ENCODE peak calls at places on chromosomes 16 and 17, in four cellular contexts. D, N, I and P are unnamed samples.

GRCh38 chr16:24836836-24837235 is 8.9 kb upstream of the SLC5A11 start:
- DNase-seq in D (no peak), N (no peak), I (no peak), P (no peak)

GRCh38 chr17:74775409-74776043 is 619 bp downstream of the NAT9 start:
- DNase-seq in D (no peak), N (no peak), I (no peak), P (no peak)

GRCh38 chr17:28712705-28713415 is 1.2 kb upstream of the PROCA1 start:
- DNase-seq in D (no peak), N (no peak), I (no peak), P (no peak)

GRCh38 chr16:9843424-9844013 is 338.7 kb downstream of the GRIN2A start:
- DNase-seq in D (no peak), N (no peak), I (no peak), P (no peak)

GRCh38 chr16:63614421-63614820 is 1507.4 kb downstream of the CDH11 start:
- DNase-seq in D (no peak), N (no peak), I (no peak), P (no peak)

GRCh38 chr17:68238894-68239293 is 8.9 kb upstream of the AMZ2 start:
- DNase-seq in D (no peak), N (no peak), I (no peak), P (no peak)

GRCh38 chr16:77787452-77787851 is 912 bp upstream of the VAT1L start:
- DNase-seq in D (no peak), N (no peak), I (no peak), P (no peak)

GRCh38 chr17:74527081-74527480 is 4.2 kb downstream of the CD300LB start:
- DNase-seq in D (no peak), N (no peak), I (peak; percentile 1), P (no peak)

GRCh38 chr17:22128171-22128570 is 435.8 kb downstream of the KCNJ18 start:
- DNase-seq in D (no peak), N (no peak), I (no peak), P (no peak)

GRCh38 chr16:85390511-85391174 is 222.5 kb upstream of the GSE1 start:
- DNase-seq in D (peak; percentile 98), N (no peak), I (peak; percentile 59), P (peak; percentile 68)

GRCh38 chr17:57867126-57867525 is 17.3 kb upstream of the MRPS23 start:
- DNase-seq in D (no peak), N (no peak), I (no peak), P (no peak)

GRCh38 chr17:57868775-57869598 is 19.1 kb upstream of the MRPS23 start:
- DNase-seq in D (no peak), N (no peak), I (no peak), P (no peak)

GRCh38 chr17:57866723-57867122 is 16.9 kb upstream of the MRPS23 start:
- DNase-seq in D (no peak), N (no peak), I (no peak), P (no peak)

GRCh38 chr17:57869599-57870282 is 19.9 kb upstream of the MRPS23 start:
- DNase-seq in D (peak; percentile 60), N (no peak), I (no peak), P (no peak)

GRCh38 chr17:57868007-57868774 is 18.3 kb upstream of the MRPS23 start:
- DNase-seq in D (peak; percentile 85), N (peak; percentile 84), I (peak; percentile 76), P (peak; percentile 80)
- H3K36me3 ChIP-seq in D (peaks cover 18% of the 10 kb centered on the region), N (no peaks in the 10 kb centered on the region), I (peaks cover 12% of the 10 kb centered on the region), P (peaks cover 67% of the 10 kb centered on the region)

GRCh38 chr17:47852113-47852949 is 1.4 kb upstream of the SP6 start:
- DNase-seq in D (no peak), N (no peak), I (no peak), P (no peak)

GRCh38 chr17:47848198-47848513 is 2.8 kb downstream of the SP6 start:
- DNase-seq in D (no peak), N (peak; percentile 31), I (no peak), P (no peak)

GRCh38 chr17:47851764-47852112 is 775 bp upstream of the SP6 start:
- DNase-seq in D (no peak), N (peak; percentile 54), I (no peak), P (no peak)

GRCh38 chr17:47850692-47851573 is at the start of gene SP6:
- DNase-seq in D (peak; percentile 84), N (peak; percentile 91), I (peak; percentile 40), P (peak; percentile 35)

GRCh38 chr17:47850373-47850691 is 631 bp downstream of the SP6 start:
- DNase-seq in D (no peak), N (no peak), I (no peak), P (no peak)
- H3K4me3 ChIP-seq in D (no peak overlapping the region), N (peak overlapping the region; percentile 46), I (no peak overlapping the region), P (peak overlapping the region; percentile 62)

GRCh38 chr16:28477311-28477920 is 5.3 kb upstream of the NPIPB7 start:
- DNase-seq in D (no peak), N (no peak), I (no peak), P (no peak)
- H3K36me3 ChIP-seq in D (peaks cover 54% of the 10 kb centered on the region), N (no peaks in the 10 kb centered on the region), I (peaks cover 5% of the 10 kb centered on the region), P (peaks cover 86% of the 10 kb centered on the region)

GRCh38 chr17:78759969-78760352 is 22.1 kb downstream of the CYTH1 start:
- DNase-seq in D (no peak), N (no peak), I (no peak), P (no peak)
- H3K4me3 ChIP-seq in D (no peak overlapping the region), N (no peak overlapping the region), I (no peak overlapping the region), P (no peak overlapping the region)

GRCh38 chr16:29807426-29808218 is 1.3 kb downstream of the MAZ start:
- DNase-seq in D (peak; percentile 94), N (peak; percentile 89), I (peak; percentile 95), P (peak; percentile 91)

GRCh38 chr16:29808219-29808900 is 2.0 kb downstream of the MAZ start:
- DNase-seq in D (peak; percentile 44), N (no peak), I (no peak), P (no peak)

GRCh38 chr16:29806096-29806579 is at the start of gene MAZ:
- DNase-seq in D (peak; percentile 95), N (no peak), I (no peak), P (no peak)

GRCh38 chr16:29805232-29806095 is 865 bp upstream of the MAZ start:
- DNase-seq in D (peak; percentile 98), N (peak; percentile 98), I (peak; percentile 98), P (peak; percentile 98)

GRCh38 chr16:29806641-29807425 is 504 bp downstream of the MAZ start:
- DNase-seq in D (peak; percentile 61), N (peak; percentile 82), I (peak; percentile 66), P (peak; percentile 63)
- H3K36me3 ChIP-seq in D (peaks cover 18% of the 10 kb centered on the region), N (no peaks in the 10 kb centered on the region), I (no peaks in the 10 kb centered on the region), P (peaks cover 24% of the 10 kb centered on the region)

GRCh38 chr17:45170976-45171337 is 9.3 kb downstream of the HEXIM2 start:
- DNase-seq in D (peak; percentile 91), N (no peak), I (peak; percentile 67), P (peak; percentile 54)

GRCh38 chr17:45172541-45173286 is 11.0 kb downstream of the HEXIM2 start:
- DNase-seq in D (peak; percentile 88), N (peak; percentile 62), I (peak; percentile 72), P (peak; percentile 61)

GRCh38 chr17:45172232-45172540 is 10.5 kb downstream of the HEXIM2 start:
- DNase-seq in D (no peak), N (no peak), I (no peak), P (no peak)

GRCh38 chr17:45170280-45170975 is 8.8 kb downstream of the HEXIM2 start:
- DNase-seq in D (no peak), N (no peak), I (no peak), P (no peak)

GRCh38 chr17:45171338-45172231 is 9.9 kb downstream of the HEXIM2 start:
- DNase-seq in D (no peak), N (peak; percentile 79), I (peak; percentile 16), P (no peak)
- H3K4me3 ChIP-seq in D (no peak overlapping the region), N (no peak overlapping the region), I (peak overlapping the region; percentile 4), P (peak overlapping the region; percentile 56)

GRCh38 chr16:1743376-1744337 is 27.7 kb downstream of the NME3 start:
- DNase-seq in D (no peak), N (no peak), I (no peak), P (no peak)
- H3K36me3 ChIP-seq in D (peaks cover 54% of the 10 kb centered on the region), N (no peaks in the 10 kb centered on the region), I (peaks cover 14% of the 10 kb centered on the region), P (peaks cover 59% of the 10 kb centered on the region)

GRCh38 chr16:6018848-6019489 is 921.4 kb upstream of the EEF2KMT start:
- DNase-seq in D (no peak), N (peak; percentile 68), I (no peak), P (no peak)
- H3K4me3 ChIP-seq in D (no peak overlapping the region), N (peak overlapping the region; percentile 82), I (no peak overlapping the region), P (peak overlapping the region; percentile 21)

GRCh38 chr16:88588148-88588547 is 17.9 kb downstream of the ZC3H18 start:
- DNase-seq in D (no peak), N (no peak), I (no peak), P (no peak)
- H3K36me3 ChIP-seq in D (peaks cover 42% of the 10 kb centered on the region), N (no peaks in the 10 kb centered on the region), I (peaks cover 10% of the 10 kb centered on the region), P (peaks cover 52% of the 10 kb centered on the region)